ENCODE peak calls at places on chromosome X, in ten cellular contexts. O is gastrocnemius medialis; N is GM13977; M is NCI-H1105; K is AG10803; P is activated CD8-positive, alpha-beta memory T cell treated with anti-CD3 and anti-CD28 coated beads for 48 hours; A is occipital lobe; Z is cardiac fibroblast; L is heart right ventricle; J is CD4-positive, alpha-beta T cell. D is an unnamed sample.

GRCh38 chrX:134798472-134798871 is 140.2 kb upstream of the PLAC1 start:
- DNase-seq in O (no peak), N (no peak), M (no peak), K (no peak), P (no peak), A (no peak), Z (no peak), L (no peak), J (no peak), D (no peak)

GRCh38 chrX:97685753-97686152 is 802.0 kb downstream of the RPA4 start:
- DNase-seq in O (no peak), N (peak; percentile 30), M (peak; percentile 35), K (peak; percentile 17), P (no peak), A (no peak), Z (peak; percentile 55), L (no peak), J (no peak), D (no peak)

GRCh38 chrX:37904833-37905232 is 57.5 kb upstream of the DYNLT3 start:
- DNase-seq in O (no peak), N (no peak), M (no peak), K (no peak), P (no peak), A (no peak), Z (no peak), L (no peak), J (no peak), D (no peak)

GRCh38 chrX:106734827-106735226 is 8.3 kb downstream of the RNF128 start:
- DNase-seq in O (no peak), N (no peak), M (no peak), K (no peak), P (no peak), A (no peak), Z (no peak), L (no peak), J (no peak), D (no peak)

GRCh38 chrX:30388325-30388724 is 79.1 kb upstream of the NR0B1 start:
- DNase-seq in O (no peak), N (no peak), M (no peak), K (no peak), P (no peak), A (no peak), Z (no peak), L (no peak), J (no peak), D (no peak)

GRCh38 chrX:68599256-68600152 is 48.0 kb upstream of the STARD8 start:
- DNase-seq in O (no peak), N (no peak), M (no peak), K (peak; percentile 2), P (no peak), A (no peak), Z (peak; percentile 21), L (no peak), J (no peak), D (no peak)

GRCh38 chrX:13304052-13304451 is 15.8 kb downstream of the ATXN3L start:
- DNase-seq in O (no peak), N (no peak), M (no peak), K (no peak), P (no peak), A (no peak), Z (no peak), L (no peak), J (no peak), D (no peak)

GRCh38 chrX:17977696-17978095 is 116.6 kb upstream of the RAI2 start:
- DNase-seq in O (no peak), N (no peak), M (no peak), K (no peak), P (no peak), A (no peak), Z (no peak), L (no peak), J (no peak), D (no peak)

GRCh38 chrX:119402588-119402987 is 3.5 kb downstream of the SLC25A43 start:
- DNase-seq in O (no peak), N (no peak), M (no peak), K (no peak), P (no peak), A (no peak), Z (no peak), L (no peak), J (no peak), D (no peak)

GRCh38 chrX:41499984-41500383 is 52.8 kb downstream of the NYX start:
- DNase-seq in O (no peak), N (no peak), M (no peak), K (no peak), P (no peak), A (no peak), Z (no peak), L (no peak), J (no peak), D (no peak)

GRCh38 chrX:42094208-42094607 is 170.9 kb upstream of the CASK start:
- DNase-seq in O (no peak), N (no peak), M (no peak), K (peak; percentile 36), P (no peak), A (no peak), Z (peak; percentile 68), L (no peak), J (no peak), D (no peak)

GRCh38 chrX:134569306-134569705 is 89.0 kb downstream of the PLAC1 start:
- DNase-seq in O (no peak), N (no peak), M (no peak), K (no peak), P (no peak), A (no peak), Z (no peak), L (no peak), J (no peak), D (no peak)

GRCh38 chrX:623599-624323 is 6.8 kb upstream of the SHOX start:
- DNase-seq in O (no peak), N (no peak), M (no peak), K (peak; percentile 25), P (no peak), A (no peak), Z (no peak), L (no peak), J (no peak), D (no peak)

GRCh38 chrX:31280580-31280979 is 208.7 kb upstream of the FTHL17 start:
- DNase-seq in O (no peak), N (no peak), M (no peak), K (no peak), P (no peak), A (no peak), Z (no peak), L (no peak), J (no peak), D (no peak)

GRCh38 chrX:85052636-85053343 is 49.1 kb downstream of the APOOL start:
- DNase-seq in O (no peak), N (no peak), M (no peak), K (peak; percentile 78), P (no peak), A (no peak), Z (peak; percentile 61), L (no peak), J (no peak), D (no peak)

D was measured in aorta.